ENCODE peak calls at places on chromosomes 2 and 18, in five cellular contexts. H is AG09309, B is kidney, Q is uterus, F is BE2C. L is an unnamed sample.
A peak's percentile ranks its signal among the peaks of the same experiment; 100 is the strongest.

GRCh38 chr2:137262600-137262999 is 497.3 kb downstream of the THSD7B start:
- DNase-seq in H (no peak), B (no peak), Q (no peak), F (no peak), L (no peak)

GRCh38 chr2:107932986-107933385 is 53.3 kb upstream of the SLC5A7 start:
- DNase-seq in H (no peak), B (no peak), Q (no peak), F (no peak), L (no peak)

GRCh38 chr18:35019929-35020328 is 21.3 kb upstream of the MAPRE2 start:
- DNase-seq in H (no peak), B (no peak), Q (no peak), F (no peak), L (no peak)

GRCh38 chr2:164109006-164109405 is 373.2 kb upstream of the FIGN start:
- DNase-seq in H (no peak), B (peak; percentile 52), Q (no peak), F (no peak), L (no peak)

GRCh38 chr18:54181856-54182612 is 42.4 kb downstream of the MBD2 start:
- DNase-seq in H (no peak), B (no peak), Q (no peak), F (no peak), L (no peak)

GRCh38 chr18:13621886-13622619 is 104.3 kb downstream of the FAM210A start:
- DNase-seq in H (no peak), B (no peak), Q (no peak), F (no peak), L (no peak)

GRCh38 chr2:14831458-14831857 is 198.9 kb downstream of the LRATD1 start:
- DNase-seq in H (no peak), B (no peak), Q (no peak), F (no peak), L (no peak)

GRCh38 chr2:174166261-174166660 is 82.1 kb downstream of the OLA1 start:
- DNase-seq in H (no peak), B (no peak), Q (no peak), F (no peak), L (no peak)

GRCh38 chr2:188813846-188814245 is 160.3 kb upstream of the COL3A1 start:
- DNase-seq in H (no peak), B (no peak), Q (no peak), F (no peak), L (no peak)

GRCh38 chr2:201149064-201149820 is 33.3 kb downstream of the CFLAR start:
- DNase-seq in H (peak; percentile 76), B (no peak), Q (no peak), F (no peak), L (peak; percentile 67)

GRCh38 chr18:54828290-54828871 is at the start of gene RAB27B:
- DNase-seq in H (peak; percentile 53), B (peak; percentile 92), Q (peak; percentile 39), F (peak; percentile 35), L (peak; percentile 56)

GRCh38 chr2:35410431-35411061 is 945.0 kb upstream of the CRIM1 start:
- DNase-seq in H (peak; percentile 4), B (no peak), Q (no peak), F (peak; percentile 66), L (no peak)

GRCh38 chr2:66390811-66391210 is 44.1 kb upstream of the MEIS1 start:
- DNase-seq in H (no peak), B (no peak), Q (no peak), F (no peak), L (no peak)

GRCh38 chr2:25885933-25886332 is 7.6 kb upstream of the ASXL2 start:
- DNase-seq in H (peak; percentile 27), B (no peak), Q (no peak), F (no peak), L (peak; percentile 15)

GRCh38 chr2:147255812-147256211 is 589.0 kb upstream of the ACVR2A start:
- DNase-seq in H (no peak), B (no peak), Q (no peak), F (no peak), L (no peak)

GRCh38 chr2:219060821-219061791 is at the start of gene IHH:
- DNase-seq in H (no peak), B (peak; percentile 73), Q (no peak), F (peak; percentile 43), L (no peak)

GRCh38 chr2:160334028-160334729 is 134.1 kb upstream of the ITGB6 start:
- DNase-seq in H (no peak), B (no peak), Q (no peak), F (no peak), L (no peak)

GRCh38 chr2:124666976-124667375 is 641.9 kb downstream of the CNTNAP5 start:
- DNase-seq in H (no peak), B (no peak), Q (no peak), F (no peak), L (no peak)

GRCh38 chr2:226187601-226188000 is 612.0 kb downstream of the IRS1 start:
- DNase-seq in H (peak; percentile 77), B (no peak), Q (peak; percentile 39), F (no peak), L (peak; percentile 59)

GRCh38 chr2:83196225-83196624 is 1262.9 kb downstream of the SUCLG1 start:
- DNase-seq in H (peak; percentile 21), B (no peak), Q (no peak), F (no peak), L (peak; percentile 4)

GRCh38 chr2:8588831-8589191 is 93.0 kb upstream of the ID2 start:
- DNase-seq in H (no peak), B (no peak), Q (no peak), F (no peak), L (no peak)

GRCh38 chr2:215836881-215837280 is 176.5 kb downstream of the MREG start:
- DNase-seq in H (no peak), B (no peak), Q (no peak), F (no peak), L (no peak)

GRCh38 chr2:1324884-1325283 is 88.4 kb upstream of the TPO start:
- DNase-seq in H (no peak), B (no peak), Q (no peak), F (no peak), L (no peak)

GRCh38 chr2:99559075-99559662 is 69.4 kb upstream of the REV1 start:
- DNase-seq in H (peak; percentile 23), B (peak; percentile 92), Q (peak; percentile 88), F (peak; percentile 78), L (peak; percentile 21)

GRCh38 chr18:55488473-55488872 is 99.5 kb downstream of the TCF4 start:
- DNase-seq in H (no peak), B (no peak), Q (no peak), F (no peak), L (no peak)

GRCh38 chr2:1521191-1521877 is 108.1 kb downstream of the TPO start:
- DNase-seq in H (no peak), B (peak; percentile 46), Q (no peak), F (no peak), L (no peak)

GRCh38 chr2:152343426-152343825 is 8.5 kb downstream of the FMNL2 start:
- DNase-seq in H (no peak), B (no peak), Q (no peak), F (no peak), L (no peak)

GRCh38 chr2:84424152-84424551 is 34.9 kb downstream of the SUCLG1 start:
- DNase-seq in H (no peak), B (no peak), Q (no peak), F (no peak), L (no peak)

DNA sequence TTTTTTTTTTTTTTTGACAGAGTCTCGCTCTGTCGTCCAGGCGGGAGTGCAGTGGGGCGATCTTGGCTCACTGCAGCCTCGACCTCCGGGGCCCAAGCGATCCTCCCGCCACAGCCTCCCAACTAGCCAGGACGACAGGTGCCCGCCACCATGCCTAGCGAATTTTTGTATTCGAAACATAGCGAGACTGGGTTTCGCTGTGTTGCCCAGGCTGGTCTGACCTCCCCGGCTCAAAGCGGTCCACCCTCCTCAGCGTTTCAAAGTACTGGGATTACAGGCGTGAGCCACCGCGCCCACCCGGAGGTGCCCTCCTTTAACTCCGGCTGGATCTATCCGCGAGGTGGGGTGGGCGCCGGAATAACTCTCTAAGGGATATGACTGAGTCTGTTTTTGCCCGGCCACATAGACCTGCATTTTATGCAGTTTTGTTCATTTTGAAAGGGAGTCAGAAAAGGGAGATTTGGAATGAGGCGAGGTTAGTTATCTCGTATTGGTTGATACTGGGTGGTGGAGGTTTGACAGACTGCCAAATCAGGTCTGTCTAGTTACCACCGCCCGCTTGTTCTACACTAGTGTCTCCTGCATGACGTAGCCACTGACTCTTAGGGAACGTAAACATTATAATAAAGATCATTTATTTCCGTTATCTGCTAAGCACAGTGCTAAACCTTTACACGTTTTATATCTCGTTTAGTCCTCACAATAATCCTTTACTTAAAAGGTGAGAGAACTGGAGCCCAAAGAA is 928 bp upstream of the CCT4 start:
- DNase-seq in H (no peak), B (peak; percentile 74), Q (peak; percentile 34), F (no peak), L (no peak)
- H3K4me3 ChIP-seq in H (peak overlapping the region; percentile 87), B (no peak overlapping the region), Q (no peak overlapping the region), F (peak overlapping the region; percentile 97), L (peak overlapping the region; percentile 89)

DNA sequence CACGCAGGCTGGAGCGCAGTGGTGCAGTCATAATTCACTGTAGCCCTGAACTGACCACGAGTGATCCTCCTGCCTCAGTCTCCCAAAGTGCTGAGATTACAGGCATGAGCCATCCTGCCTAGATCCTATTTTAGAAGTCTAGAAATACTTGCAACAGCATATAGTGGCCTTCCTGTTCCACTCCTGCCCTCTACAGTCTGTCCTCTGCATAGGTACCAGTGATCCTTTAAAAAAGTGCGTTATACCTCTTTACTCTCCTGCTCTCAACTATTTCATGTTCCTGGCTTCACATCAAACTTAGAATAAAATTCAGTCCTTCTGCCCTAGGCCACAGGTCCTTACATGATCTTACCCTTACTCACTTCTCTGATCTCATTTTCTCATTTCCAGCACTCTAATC is 6.0 kb downstream of the COMMD1 start:
- DNase-seq in H (no peak), B (no peak), Q (no peak), F (no peak), L (no peak)
- TF ChIP-seq CTCF in H (peak; percentile 12), B (peak; percentile 9), Q (no peak), F (peak; percentile 32), L (no peak)

GRCh38 chr2:74516650-74517049 is 2.4 kb downstream of the TLX2 start:
- DNase-seq in H (no peak), B (no peak), Q (no peak), F (no peak), L (no peak)
- H3K4me3 ChIP-seq in H (no peak overlapping the region), B (no peak overlapping the region), Q (no peak overlapping the region), F (no peak overlapping the region), L (no peak overlapping the region)

DNA sequence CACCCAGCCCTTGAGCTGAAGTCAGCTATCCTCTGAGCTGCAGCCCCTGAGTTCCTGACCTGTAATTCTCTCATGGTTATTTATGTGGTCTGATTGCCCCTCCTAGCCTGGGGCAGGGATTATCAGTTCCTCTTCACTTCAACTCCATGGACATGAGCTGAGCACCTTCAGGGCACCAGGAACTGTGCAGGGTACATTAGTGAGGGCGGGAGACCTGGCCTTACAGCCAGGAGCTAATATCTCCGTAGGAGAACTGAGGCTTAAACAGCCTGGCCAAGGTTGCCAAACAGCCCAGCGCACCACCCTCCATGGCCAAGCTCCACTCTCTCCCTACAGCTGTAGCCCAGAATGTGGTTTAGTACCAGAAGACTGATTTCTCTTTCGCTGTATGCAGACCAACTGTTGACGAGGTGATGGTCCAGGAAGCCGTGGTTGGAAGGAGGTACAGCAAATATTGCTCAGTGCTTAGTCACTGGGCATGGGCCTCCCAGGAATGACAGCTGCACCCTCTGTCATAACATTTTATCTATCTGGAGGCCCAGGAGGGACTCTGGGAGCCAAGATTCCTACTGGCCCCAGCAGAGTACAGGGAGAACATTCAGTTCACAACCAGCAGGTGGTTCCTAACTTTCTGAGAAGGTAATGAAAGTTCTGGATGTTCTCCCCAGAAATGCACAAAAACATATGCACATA is 228.7 kb upstream of the SIX2 start:
- DNase-seq in H (peak; percentile 96), B (no peak), Q (peak; percentile 22), F (no peak), L (peak; percentile 67)
- TF ChIP-seq CTCF in H (peak; percentile 45), B (no peak), Q (no peak), F (no peak), L (peak; percentile 31)